ENCODE peak calls at places on chromosomes 4 and X, in six cellular contexts. V, W, U, D, H and T are unnamed samples.

GRCh38 chrX:7330971-7331746 is 183.2 kb upstream of the PUDP start:
- DNase-seq in U (peak; percentile 32), H (peak; percentile 72), W (peak; percentile 9), V (no peak), D (no peak), T (no peak)

GRCh38 chr4:146654976-146655761 is 16.5 kb downstream of the POU4F2 start:
- DNase-seq in W (no peak), U (no peak), D (peak; percentile 86), V (no peak), H (no peak), T (no peak)

GRCh38 chr4:183841001-183841400 is 64.1 kb upstream of the STOX2 start:
- DNase-seq in D (no peak), H (no peak), V (no peak), U (no peak), W (no peak), T (no peak)

GRCh38 chr4:37392540-37393255 is 148.2 kb downstream of the NWD2 start:
- DNase-seq in D (no peak), V (no peak), H (no peak), W (peak; percentile 49), U (peak; percentile 22), T (no peak)

GRCh38 chrX:100662791-100663190 is 18.8 kb downstream of the SRPX2 start:
- DNase-seq in U (no peak), W (no peak), H (no peak), D (no peak), V (no peak), T (no peak)

GRCh38 chr4:20338841-20339240 is 87.1 kb downstream of the SLIT2 start:
- DNase-seq in U (no peak), H (no peak), W (no peak), V (no peak), D (no peak), T (no peak)

GRCh38 chrX:7586126-7586525 is 256.8 kb upstream of the VCX start:
- DNase-seq in W (peak; percentile 2), V (peak; percentile 44), H (peak; percentile 9), D (peak; percentile 38), U (no peak), T (no peak)

GRCh38 chrX:44093431-44093830 is 120.2 kb upstream of the NDP start:
- DNase-seq in U (no peak), V (no peak), D (no peak), W (no peak), H (no peak), T (no peak)

GRCh38 chrX:55754861-55755294 is 37.3 kb downstream of the RRAGB start:
- DNase-seq in D (no peak), W (no peak), U (no peak), H (no peak), V (peak; percentile 52), T (no peak)

GRCh38 chrX:118976599-118977340 is 2.4 kb downstream of the LONRF3 start:
- DNase-seq in V (no peak), H (no peak), U (peak; percentile 47), W (peak; percentile 69), D (peak; percentile 54), T (no peak)

GRCh38 chr4:87975466-87975865 is at the start of gene SPP1:
- DNase-seq in V (peak; percentile 11), W (no peak), D (peak; percentile 90), H (peak; percentile 18), U (no peak), T (no peak)

GRCh38 chr4:18110099-18110498 is 88.5 kb upstream of the LCORL start:
- DNase-seq in H (no peak), D (no peak), U (no peak), V (no peak), W (no peak), T (no peak)

GRCh38 chrX:51608071-51608470 is 10.6 kb downstream of the CENPVL3 start:
- DNase-seq in U (no peak), W (no peak), H (peak; percentile 40), D (no peak), V (no peak), T (no peak)

GRCh38 chrX:68686684-68687045 is 39.2 kb downstream of the STARD8 start:
- DNase-seq in V (peak; percentile 38), U (no peak), H (no peak), D (no peak), W (no peak), T (no peak)

GRCh38 chrX:74492720-74493201 is 71.5 kb downstream of the SLC16A2 start:
- DNase-seq in U (no peak), H (no peak), V (no peak), W (peak; percentile 3), D (peak; percentile 85), T (no peak)

GRCh38 chr4:169660929-169661328 is 40.6 kb downstream of the CLCN3 start:
- DNase-seq in D (no peak), V (no peak), H (no peak), W (no peak), U (no peak), T (no peak)

GRCh38 chrX:103187953-103188475 is 26.9 kb upstream of the BEX4 start:
- DNase-seq in V (no peak), H (no peak), D (no peak), U (no peak), W (no peak), T (no peak)

GRCh38 chr4:81470456-81471327 is 1.0 kb downstream of the RASGEF1B start:
- DNase-seq in U (no peak), W (peak; percentile 65), V (no peak), H (peak; percentile 33), D (peak; percentile 81), T (no peak)

GRCh38 chr4:143099693-143100092 is 85.0 kb upstream of the USP38 start:
- DNase-seq in V (no peak), W (no peak), H (no peak), D (no peak), U (no peak), T (no peak)

GRCh38 chrX:101191217-101191750 is 28.3 kb upstream of the DRP2 start:
- DNase-seq in U (peak; percentile 16), H (no peak), V (peak; percentile 25), W (peak; percentile 18), D (peak; percentile 81), T (no peak)

GRCh38 chr4:340011-340410 is 2.4 kb downstream of the ZNF141 start:
- DNase-seq in D (no peak), H (no peak), W (no peak), V (no peak), U (no peak), T (no peak)

GRCh38 chr4:4311193-4311592 is 21.1 kb downstream of the ZBTB49 start:
- DNase-seq in V (no peak), U (no peak), H (no peak), D (no peak), W (no peak), T (no peak)

GRCh38 chr4:126592088-126592487 is 1040.7 kb upstream of the INTU start:
- DNase-seq in W (no peak), H (no peak), U (no peak), D (no peak), V (no peak), T (no peak)

GRCh38 chrX:2696698-2697215 is 5.7 kb downstream of the CD99 start:
- DNase-seq in U (no peak), W (peak; percentile 19), H (peak; percentile 84), V (peak; percentile 67), D (no peak), T (peak; percentile 60)

DNA sequence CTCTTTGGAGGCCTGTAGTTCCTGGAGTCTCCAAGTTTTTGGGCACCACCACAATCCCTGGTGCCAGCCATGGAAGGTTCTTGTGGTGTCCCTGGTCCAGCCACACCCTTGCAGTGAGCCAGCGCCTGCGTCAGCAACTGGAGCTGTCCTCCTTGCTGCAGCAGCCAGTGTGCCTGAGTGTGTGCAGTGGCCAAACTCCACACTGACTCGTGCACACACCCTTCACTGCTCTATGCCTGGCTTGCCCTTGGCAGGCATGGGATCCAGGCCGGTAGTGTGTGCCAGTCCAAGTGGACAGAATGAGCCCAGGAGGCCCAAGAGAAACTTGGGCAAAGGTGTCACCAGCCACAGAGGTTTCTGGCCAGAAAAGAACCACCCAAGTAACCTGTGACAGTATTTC is 1074.0 kb downstream of the PCDH18 start:
- DNase-seq in W (no peak), V (no peak), U (no peak), H (no peak), D (no peak), T (no peak)
- TF ChIP-seq CTCF in W (no peak), V (no peak), U (no peak), H (no peak), D (no peak), T (no peak)

GRCh38 chr4:79917246-79917645 is 155.8 kb downstream of the ANTXR2 start:
- DNase-seq in U (peak; percentile 16), W (peak; percentile 55), D (peak; percentile 89), V (peak; percentile 17), H (peak; percentile 46), T (no peak)
- TF ChIP-seq CTCF in U (no peak), W (peak; percentile 26), D (peak; percentile 92), V (peak; percentile 70), H (peak; percentile 86), T (peak; percentile 57)

GRCh38 chr4:86380176-86380724 is 20.4 kb upstream of the MAPK10 start:
- DNase-seq in H (no peak), W (no peak), V (no peak), D (no peak), U (no peak), T (no peak)

GRCh38 chr4:86376850-86377249 is 17.0 kb upstream of the MAPK10 start:
- DNase-seq in W (no peak), V (no peak), U (no peak), H (no peak), D (no peak), T (no peak)
- TF ChIP-seq CTCF in W (no peak), V (no peak), U (no peak), H (no peak), D (no peak), T (no peak)

GRCh38 chr4:22999419-22999818 is 306.7 kb downstream of the GBA3 start:
- DNase-seq in D (no peak), U (no peak), W (no peak), V (no peak), H (no peak), T (no peak)
- TF ChIP-seq CTCF in D (peak; percentile 28), U (peak; percentile 27), W (no peak), V (no peak), H (peak; percentile 45), T (no peak)